ENCODE peak calls at places on chromosomes 11 and 22, in eight cellular contexts. B is kidney epithelial cell; X is activated T-helper 9 cell treated with anti-CD3 and anti-CD28 coated beads, Interleukin-2, amount 50 U/mL, for 16 hours; Z is ureter; M is left colon; P is iPS DF 19.7; R is NCI-H1105 treated with DMSO at 0.1 percent for 48 hours; G is T-helper 9 cell. L is an unnamed sample.

GRCh38 chr11:115087791-115088190 is 409.5 kb downstream of the NXPE2 start:
- DNase-seq in X (no peak), B (no peak), M (no peak), G (no peak), R (no peak), Z (no peak), P (peak), L (no peak)

GRCh38 chr11:77966338-77966737 is 28.1 kb downstream of the INTS4 start:
- DNase-seq in X (no peak), R (no peak), Z (no peak), G (no peak), M (no peak), P (no peak), B (no peak), L (no peak)

GRCh38 chr22:30776476-30776875 is 81.8 kb downstream of the OSBP2 start:
- DNase-seq in G (no peak), Z (no peak), P (no peak), M (no peak), B (no peak), X (no peak), R (no peak), L (no peak)

GRCh38 chr11:87281496-87281895 is 243.8 kb downstream of the TMEM135 start:
- DNase-seq in P (no peak), R (no peak), M (no peak), X (no peak), G (no peak), Z (no peak), B (no peak), L (no peak)

GRCh38 chr11:35785287-35786167 is 123.0 kb downstream of the TRIM44 start:
- DNase-seq in B (no peak), P (no peak), R (no peak), Z (no peak), M (no peak), X (no peak), G (no peak), L (no peak)

GRCh38 chr11:45921561-45922424 is 663 bp upstream of the LARGE2 start:
- DNase-seq in P (peak), G (no peak), X (no peak), M (peak), Z (no peak), B (no peak), R (peak), L (peak)

GRCh38 chr11:105618343-105618955 is 8.6 kb downstream of the GRIA4 start:
- DNase-seq in X (no peak), B (no peak), G (no peak), R (no peak), M (no peak), P (no peak), Z (no peak), L (no peak)

GRCh38 chr11:72864692-72865655 is 50.8 kb downstream of the ATG16L2 start:
- DNase-seq in M (no peak), P (no peak), B (no peak), X (no peak), R (no peak), Z (no peak), G (no peak), L (no peak)

GRCh38 chr11:6333112-6333511 is 12.8 kb upstream of the CAVIN3 start:
- DNase-seq in G (no peak), X (no peak), B (no peak), M (no peak), P (no peak), Z (no peak), R (peak), L (no peak)

GRCh38 chr11:35742707-35743454 is 80.3 kb downstream of the TRIM44 start:
- DNase-seq in R (no peak), X (no peak), G (no peak), B (no peak), M (no peak), Z (no peak), P (no peak), L (no peak)

GRCh38 chr11:62694455-62695167 is 5.3 kb upstream of the LRRN4CL start:
- DNase-seq in B (no peak), P (peak), Z (peak), G (peak), X (peak), R (peak), M (peak), L (peak)

GRCh38 chr22:24588370-24588755 is 4.5 kb downstream of the LRRC75B start:
- DNase-seq in Z (no peak), R (no peak), M (no peak), G (no peak), B (no peak), P (no peak), X (no peak), L (no peak)